ENCODE peak calls at places on chromosomes 11 and 22, in five cellular contexts. W is H9, K is GM13977, X is neural progenitor cell, U is kidney epithelial cell. Z is an unnamed sample.

GRCh38 chr11:65873280-65874156 is 918 bp upstream of the EFEMP2 start:
- DNase-seq in W (peak; percentile 96), K (peak; percentile 97), X (peak; percentile 96), U (no peak), Z (peak; percentile 97)

GRCh38 chr22:37334859-37335818 is 52.8 kb downstream of the CYTH4 start:
- DNase-seq in W (peak; percentile 74), K (no peak), X (peak; percentile 78), U (no peak), Z (no peak)

GRCh38 chr11:132187814-132188213 is 817.4 kb downstream of the NTM start:
- DNase-seq in W (no peak), K (no peak), X (no peak), U (no peak), Z (no peak)

GRCh38 chr22:35782504-35782903 is 64.8 kb downstream of the APOL5 start:
- DNase-seq in W (no peak), K (no peak), X (no peak), U (no peak), Z (no peak)

GRCh38 chr11:28690746-28691145 is 582.6 kb downstream of the METTL15 start:
- DNase-seq in W (no peak), K (no peak), X (no peak), U (no peak), Z (no peak)

GRCh38 chr11:61384271-61385242 is 7.8 kb upstream of the TMEM216 start:
- DNase-seq in W (peak; percentile 44), K (peak; percentile 34), X (peak; percentile 36), U (no peak), Z (no peak)

GRCh38 chr11:4569075-4569474 is 12.5 kb upstream of the OR52I2 start:
- DNase-seq in W (no peak), K (no peak), X (no peak), U (no peak), Z (no peak)

GRCh38 chr11:122141757-122142156 is 25.7 kb upstream of the BLID start:
- DNase-seq in W (no peak), K (no peak), X (no peak), U (no peak), Z (no peak)

GRCh38 chr11:102364991-102365390 is 18.0 kb downstream of the BIRC2 start:
- DNase-seq in W (no peak), K (no peak), X (no peak), U (no peak), Z (no peak)

GRCh38 chr11:50098186-50098725 is 65.6 kb downstream of the OR4C45 start:
- DNase-seq in W (no peak), K (no peak), X (no peak), U (no peak), Z (no peak)

GRCh38 chr11:2450321-2451041 is 5.7 kb downstream of the KCNQ1 start:
- DNase-seq in W (no peak), K (no peak), X (no peak), U (no peak), Z (no peak)

GRCh38 chr11:128553662-128554392 is 33.5 kb downstream of the ETS1 start:
- DNase-seq in W (no peak), K (no peak), X (peak; percentile 21), U (no peak), Z (no peak)
- TF ChIP-seq CTCF in W (peak; percentile 28), K (peak; percentile 30), X (peak; percentile 15), U (no peak), Z (peak; percentile 59)

DNA sequence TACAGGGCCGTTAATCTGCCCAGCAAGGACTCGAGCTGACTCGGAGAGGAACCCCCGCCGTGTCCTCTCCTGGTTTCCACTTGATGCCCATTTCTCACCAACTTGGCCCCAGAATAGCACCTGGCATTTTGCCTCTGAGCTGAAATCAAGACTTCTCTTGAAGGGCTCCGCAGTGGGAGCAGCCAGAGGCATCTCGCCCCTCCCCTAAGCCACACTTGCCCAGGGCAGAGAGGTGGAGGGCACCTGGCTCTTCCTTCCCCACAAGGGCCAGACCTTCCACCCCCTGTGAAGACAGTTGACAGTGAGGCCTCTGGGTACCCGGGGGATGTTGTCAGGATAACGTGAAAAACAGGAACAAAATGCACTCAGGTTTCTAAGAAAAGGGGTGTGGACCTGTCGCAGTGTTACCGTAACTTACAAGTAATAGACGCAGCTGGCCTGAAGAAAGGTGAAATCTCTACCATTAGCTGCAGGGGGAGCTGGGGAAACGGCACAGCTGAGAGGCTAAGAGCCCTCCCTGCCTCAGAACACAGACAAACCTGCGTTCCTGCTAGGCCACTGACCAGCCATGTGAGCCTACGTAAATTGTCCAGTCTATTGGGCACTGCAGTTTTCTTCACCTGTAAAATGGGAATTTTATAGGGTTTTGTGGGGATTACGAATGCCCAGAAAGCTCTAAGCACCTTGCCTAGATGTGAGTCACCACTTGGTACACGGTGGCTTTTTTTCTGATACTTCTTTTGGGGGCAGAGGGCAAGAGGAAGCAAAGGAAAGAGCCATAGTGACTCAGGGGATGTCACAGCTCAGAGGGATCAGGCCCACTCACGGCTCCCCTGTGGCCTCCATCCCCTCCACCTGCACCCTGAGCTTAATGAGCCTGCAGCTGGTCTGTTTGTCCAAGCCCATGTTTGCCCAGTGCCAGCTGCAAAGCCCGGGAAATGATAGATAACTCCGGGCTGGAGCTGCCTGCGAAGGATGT is 18.6 kb upstream of the CABP7 start:
- DNase-seq in W (peak; percentile 72), K (peak; percentile 60), X (peak; percentile 77), U (peak; percentile 31), Z (no peak)
- TF ChIP-seq CTCF in W (peak; percentile 58), K (peak; percentile 33), X (peak; percentile 46), U (peak; percentile 44), Z (no peak)

DNA sequence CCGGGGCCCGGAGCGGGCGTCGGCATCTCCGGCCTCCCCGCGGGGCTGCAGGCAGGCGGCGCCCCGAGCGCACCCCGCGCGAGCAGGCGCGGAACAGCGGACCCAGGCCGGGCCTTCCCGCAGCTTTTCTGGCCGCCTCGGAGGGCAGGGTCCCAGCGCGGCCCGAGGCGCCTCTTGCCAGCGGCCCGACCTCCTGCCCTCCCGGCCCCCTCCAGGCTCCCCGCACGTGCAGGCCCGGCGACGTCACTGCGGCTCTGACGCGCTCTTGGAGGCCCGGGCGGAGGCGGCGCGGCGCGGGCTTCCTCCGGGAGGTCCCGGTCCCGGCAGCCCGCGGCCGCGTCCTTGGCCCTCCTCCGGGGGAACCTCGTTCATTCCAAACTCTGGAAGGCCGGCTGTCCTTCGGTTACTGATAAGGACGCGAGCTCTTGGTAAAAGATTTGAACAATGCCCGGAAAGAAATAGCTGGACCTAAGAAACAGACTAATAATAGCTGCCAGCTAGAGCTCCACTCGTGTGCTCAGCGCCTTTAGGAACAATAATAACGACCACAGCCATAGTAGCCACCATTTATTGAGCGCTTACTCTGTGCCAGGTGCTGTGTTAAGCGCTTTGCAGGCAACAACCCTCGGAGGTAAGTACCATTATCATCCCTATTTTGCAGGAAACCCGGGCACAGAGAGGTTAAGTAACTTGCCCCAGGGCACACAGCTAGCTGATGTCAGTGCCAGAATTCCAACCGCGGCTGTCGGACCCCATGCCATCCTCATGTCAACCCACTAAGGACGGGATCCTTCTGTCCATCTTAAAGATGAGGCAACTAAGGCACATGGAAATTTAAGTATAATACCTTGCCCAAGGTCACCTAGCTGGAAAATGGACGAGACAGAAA is 39.1 kb upstream of the CREB3L1 start:
- DNase-seq in W (peak; percentile 64), K (peak; percentile 77), X (peak; percentile 84), U (no peak), Z (peak; percentile 75)
- TF ChIP-seq CTCF in W (no peak), K (no peak), X (no peak), U (no peak), Z (no peak)

DNA sequence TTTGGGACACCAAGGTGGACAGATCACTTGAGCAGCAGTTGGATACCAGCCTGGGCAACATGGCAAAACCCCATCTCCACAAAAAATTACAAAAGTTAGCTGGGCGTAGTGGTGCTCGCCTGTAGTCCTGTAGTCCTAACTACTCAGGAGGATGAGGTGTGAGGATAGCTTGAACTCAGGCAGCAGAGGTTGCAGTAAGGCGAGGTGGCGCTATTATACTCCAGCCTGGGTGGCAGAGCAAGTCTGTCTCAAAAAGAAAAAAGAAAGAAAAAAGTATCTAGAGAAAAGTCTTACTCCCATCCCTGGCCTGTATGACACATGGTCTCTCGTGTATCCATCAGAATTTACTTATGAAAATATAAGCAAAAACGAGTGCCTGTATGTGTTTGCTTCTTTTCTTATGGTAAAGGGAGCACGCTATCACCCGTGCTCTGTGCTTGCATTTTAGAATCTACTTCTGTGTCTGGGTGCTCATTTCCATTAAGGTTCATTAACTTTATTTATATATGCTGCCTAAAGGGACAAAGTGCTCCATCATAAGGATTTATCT is 15.4 kb upstream of the CPT1A start:
- DNase-seq in W (no peak), K (no peak), X (no peak), U (no peak), Z (no peak)
- TF ChIP-seq CTCF in W (peak; percentile 25), K (no peak), X (no peak), U (no peak), Z (no peak)

GRCh38 chr11:13964771-13965074 is 2.2 kb downstream of the SPON1 start:
- DNase-seq in W (no peak), K (no peak), X (no peak), U (no peak), Z (no peak)

GRCh38 chr11:13966486-13966885 is 4.0 kb downstream of the SPON1 start:
- DNase-seq in W (no peak), K (no peak), X (peak; percentile 15), U (no peak), Z (no peak)

GRCh38 chr11:13963949-13964770 is 1.6 kb downstream of the SPON1 start:
- DNase-seq in W (peak; percentile 48), K (no peak), X (peak; percentile 75), U (no peak), Z (peak; percentile 34)

GRCh38 chr11:13963169-13963948 is 836 bp downstream of the SPON1 start:
- DNase-seq in W (peak; percentile 49), K (peak; percentile 44), X (peak; percentile 66), U (no peak), Z (peak; percentile 42)

DNA sequence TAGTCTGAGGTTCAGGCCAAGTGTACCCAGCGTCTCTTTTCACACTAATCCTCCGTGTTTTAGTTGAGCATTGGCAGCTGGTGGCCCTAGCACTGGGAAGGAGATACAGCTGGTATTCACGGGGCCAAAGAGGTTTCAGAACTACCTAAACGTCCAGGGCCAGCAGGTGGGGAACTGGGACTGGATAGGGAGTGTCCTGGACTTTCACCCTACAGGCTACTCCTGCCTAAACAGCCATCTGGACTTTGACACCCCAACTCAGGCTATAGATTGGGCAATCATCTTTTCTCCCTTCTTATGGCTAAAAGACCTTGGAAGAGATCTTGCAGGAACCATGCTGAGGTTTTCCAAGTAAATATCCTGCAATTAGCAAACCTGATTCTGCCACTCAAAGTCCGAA is 2.8 kb downstream of the SPON1 start:
- DNase-seq in W (peak; percentile 34), K (no peak), X (peak; percentile 47), U (no peak), Z (no peak)
- TF ChIP-seq CTCF in W (no peak), K (no peak), X (peak; percentile 10), U (no peak), Z (no peak)

GRCh38 chr11:892106-892505 is 18.5 kb downstream of the CHID1 start:
- DNase-seq in W (no peak), K (no peak), X (peak; percentile 31), U (no peak), Z (no peak)
- TF ChIP-seq CTCF in W (peak; percentile 27), K (no peak), X (peak; percentile 16), U (peak; percentile 46), Z (no peak)